ENCODE peak calls at places on chromosomes 12 and 14, in six cellular contexts. Q, S, Z, D, Y and U are unnamed samples.

GRCh38 chr12:100234166-100234565 is 32.7 kb downstream of the DEPDC4 start:
- DNase-seq in D (no peak), Q (no peak), S (no peak), Y (no peak), Z (peak), U (no peak)

GRCh38 chr12:110201995-110202394 is 77.8 kb downstream of the IFT81 start:
- DNase-seq in Q (no peak), Z (no peak), D (no peak), Y (no peak), S (no peak), U (no peak)

GRCh38 chr12:83821967-83822366 is 1090.6 kb downstream of the SLC6A15 start:
- DNase-seq in Q (no peak), Z (no peak), Y (no peak), D (no peak), S (no peak), U (no peak)

GRCh38 chr14:38755036-38755435 is 348.0 kb downstream of the SEC23A start:
- DNase-seq in Q (no peak), S (no peak), D (no peak), Y (no peak), Z (peak), U (no peak)

GRCh38 chr14:100103261-100104005 is 38.2 kb downstream of the EVL start:
- DNase-seq in Z (peak), D (no peak), S (no peak), Q (no peak), Y (peak), U (no peak)

GRCh38 chr12:91606662-91607377 is 424.2 kb upstream of the DCN start:
- DNase-seq in Y (no peak), Q (no peak), S (no peak), D (no peak), Z (no peak), U (no peak)

GRCh38 chr12:127558363-127558762 is 708.6 kb upstream of the TMEM132C start:
- DNase-seq in Q (no peak), D (no peak), S (no peak), Y (no peak), Z (no peak), U (no peak)

GRCh38 chr14:64438181-64438839 is 27.0 kb upstream of the AKAP5 start:
- DNase-seq in Y (no peak), Q (peak), Z (peak), S (no peak), D (no peak), U (no peak)

GRCh38 chr12:131916306-131917138 is 12.6 kb upstream of the PUS1 start:
- DNase-seq in Z (no peak), D (peak), Q (no peak), S (no peak), Y (no peak), U (no peak)

GRCh38 chr14:99609245-99610117 is 5.5 kb upstream of the CCDC85C start:
- DNase-seq in D (peak), Y (no peak), Q (no peak), Z (no peak), S (no peak), U (no peak)

GRCh38 chr14:56759633-56760032 is 50.6 kb downstream of the OTX2 start:
- DNase-seq in Z (no peak), S (peak), D (no peak), Y (no peak), Q (no peak), U (no peak)

GRCh38 chr12:67813509-67813908 is 165.0 kb downstream of the DYRK2 start:
- DNase-seq in D (no peak), Z (peak), Y (no peak), S (no peak), Q (no peak), U (no peak)

GRCh38 chr12:116783503-116784237 is 45.6 kb downstream of the RNFT2 start:
- DNase-seq in Z (no peak), S (no peak), Y (no peak), Q (no peak), D (no peak), U (no peak)

GRCh38 chr14:71133296-71133695 is 226.0 kb downstream of the PCNX1 start:
- DNase-seq in Q (no peak), Y (no peak), S (no peak), Z (no peak), D (no peak), U (no peak)

GRCh38 chr14:99667821-99668220 is 16.3 kb upstream of the CYP46A1 start:
- DNase-seq in Y (no peak), D (no peak), S (no peak), Z (no peak), Q (no peak), U (no peak)

GRCh38 chr14:101834387-101835165 is 73.1 kb downstream of the PPP2R5C start:
- DNase-seq in Z (peak), S (no peak), D (no peak), Y (peak), Q (no peak), U (no peak)

GRCh38 chr12:53939141-53940108 is 794 bp downstream of the HOXC13 start:
- DNase-seq in S (no peak), Z (peak), Q (no peak), D (peak), Y (no peak), U (no peak)

GRCh38 chr12:116339062-116339461 is 61.6 kb upstream of the MED13L start:
- DNase-seq in Y (no peak), Q (no peak), Z (no peak), D (no peak), S (no peak), U (no peak)

GRCh38 chr14:29671034-29671433 is 256.6 kb downstream of the PRKD1 start:
- DNase-seq in Q (no peak), S (no peak), D (no peak), Z (peak), Y (no peak), U (no peak)

GRCh38 chr12:30180602-30181001 is 396.9 kb upstream of the TMTC1 start:
- DNase-seq in Z (no peak), D (no peak), S (no peak), Y (no peak), Q (no peak), U (no peak)

GRCh38 chr14:83217492-83217891 is 1683.8 kb upstream of the SEL1L start:
- DNase-seq in S (no peak), Q (peak), Z (peak), Y (no peak), D (no peak), U (no peak)